ENCODE peak calls at places on chromosomes 3 and 15, in five cellular contexts. Z is Panc1, D is HFF-Myc, Q is dorsolateral prefrontal cortex, S is AG10803. M is an unnamed sample.

GRCh38 chr15:29433507-29433906 is 163.9 kb upstream of the NSMCE3 start:
- DNase-seq in Z (no peak), D (no peak), Q (no peak), S (no peak), M (no peak)

GRCh38 chr15:99180287-99180962 is 69.0 kb downstream of the TTC23 start:
- DNase-seq in Z (no peak), D (no peak), Q (no peak), S (no peak), M (no peak)

GRCh38 chr3:187750041-187750512 is 4.8 kb upstream of the BCL6 start:
- DNase-seq in Z (no peak), D (no peak), Q (no peak), S (no peak), M (peak)

GRCh38 chr3:156997351-156997750 is 162.6 kb downstream of the CCNL1 start:
- DNase-seq in Z (no peak), D (peak), Q (no peak), S (peak), M (no peak)

GRCh38 chr3:23999012-23999641 is 54.0 kb downstream of the NR1D2 start:
- DNase-seq in Z (peak), D (peak), Q (peak), S (peak), M (peak)

GRCh38 chr3:8443829-8444791 is 57.5 kb upstream of the LMCD1 start:
- DNase-seq in Z (peak), D (peak), Q (peak), S (peak), M (peak)

GRCh38 chr3:172217877-172218276 is 178.5 kb downstream of the FNDC3B start:
- DNase-seq in Z (no peak), D (no peak), Q (no peak), S (peak), M (no peak)

GRCh38 chr15:61315471-61315870 is 86.4 kb upstream of the RORA start:
- DNase-seq in Z (no peak), D (no peak), Q (no peak), S (no peak), M (no peak)

GRCh38 chr3:120239644-120240043 is 45.4 kb downstream of the GPR156 start:
- DNase-seq in Z (no peak), D (no peak), Q (no peak), S (no peak), M (no peak)

GRCh38 chr3:146574173-146574572 is 29.8 kb upstream of the PLSCR1 start:
- DNase-seq in Z (no peak), D (no peak), Q (no peak), S (no peak), M (no peak)

GRCh38 chr3:88061749-88062148 is 2.7 kb downstream of the ZNF654 start:
- DNase-seq in Z (no peak), D (no peak), Q (no peak), S (no peak), M (no peak)

GRCh38 chr3:9339750-9340449 is 23.0 kb upstream of the THUMPD3 start:
- DNase-seq in Z (no peak), D (no peak), Q (no peak), S (peak), M (no peak)

GRCh38 chr3:154430014-154430413 is at the start of gene GPR149:
- DNase-seq in Z (no peak), D (no peak), Q (no peak), S (peak), M (no peak)

GRCh38 chr3:30673425-30674341 is 67.3 kb downstream of the TGFBR2 start:
- DNase-seq in Z (no peak), D (no peak), Q (no peak), S (no peak), M (no peak)

GRCh38 chr3:194296448-194296831 is 54.7 kb downstream of the CPN2 start:
- DNase-seq in Z (no peak), D (no peak), Q (no peak), S (peak), M (no peak)

GRCh38 chr3:133673746-133674145 is 12.0 kb upstream of the TOPBP1 start:
- DNase-seq in Z (no peak), D (no peak), Q (no peak), S (no peak), M (no peak)

GRCh38 chr3:50388021-50388719 is 28.8 kb upstream of the TMEM115 start:
- DNase-seq in Z (no peak), D (no peak), Q (no peak), S (no peak), M (no peak)

GRCh38 chr15:88805031-88805780 is 2.0 kb downstream of the ACAN start:
- DNase-seq in Z (no peak), D (no peak), Q (no peak), S (no peak), M (no peak)

GRCh38 chr15:82040862-82041261 is 5.0 kb downstream of the MEX3B start:
- DNase-seq in Z (no peak), D (no peak), Q (no peak), S (no peak), M (peak)

GRCh38 chr15:64909546-64909945 is 2.2 kb upstream of the ANKDD1A start:
- DNase-seq in Z (no peak), D (no peak), Q (no peak), S (no peak), M (no peak)

GRCh38 chr15:39054128-39054732 is 489.6 kb upstream of the RASGRP1 start:
- DNase-seq in Z (no peak), D (no peak), Q (no peak), S (no peak), M (no peak)

GRCh38 chr15:89177116-89177515 is 44.3 kb downstream of the RLBP1 start:
- DNase-seq in Z (no peak), D (no peak), Q (no peak), S (no peak), M (no peak)

GRCh38 chr3:190120161-190121060 is at the start of gene P3H2:
- DNase-seq in Z (no peak), D (peak), Q (peak), S (peak), M (peak)

GRCh38 chr3:14640157-14640562 is 11.4 kb upstream of the CCDC174 start:
- DNase-seq in Z (no peak), D (no peak), Q (no peak), S (no peak), M (no peak)

GRCh38 chr3:194422188-194422587 is 23.1 kb upstream of the GP5 start:
- DNase-seq in Z (no peak), D (no peak), Q (no peak), S (peak), M (no peak)

GRCh38 chr3:169812124-169812843 is 386 bp upstream of the LRRIQ4 start:
- DNase-seq in Z (no peak), D (no peak), Q (peak), S (peak), M (no peak)

GRCh38 chr3:169815590-169816150 is 3.0 kb upstream of the LRRC34 start:
- DNase-seq in Z (no peak), D (no peak), Q (no peak), S (no peak), M (no peak)

GRCh38 chr3:169812844-169813677 is at the start of the genes LRRC34 and LRRIQ4:
- DNase-seq in Z (no peak), D (peak), Q (peak), S (peak), M (no peak)

GRCh38 chr3:169811606-169812123 is 1.0 kb upstream of the LRRIQ4 start:
- DNase-seq in Z (no peak), D (peak), Q (no peak), S (peak), M (no peak)

GRCh38 chr3:169813757-169814517 is 1.2 kb upstream of the LRRC34 start:
- DNase-seq in Z (no peak), D (no peak), Q (no peak), S (no peak), M (no peak)
- TF ChIP-seq CTCF in Z (peak), D (peak), Q (no peak), S (peak), M (no peak)

GRCh38 chr3:79378064-79378463 is 389.7 kb downstream of the ROBO1 start:
- DNase-seq in Z (no peak), D (no peak), Q (no peak), S (no peak), M (peak)

GRCh38 chr3:79383402-79384012 is 384.3 kb downstream of the ROBO1 start:
- DNase-seq in Z (no peak), D (peak), Q (no peak), S (peak), M (no peak)

GRCh38 chr3:79385211-79385610 is 382.6 kb downstream of the ROBO1 start:
- DNase-seq in Z (no peak), D (no peak), Q (no peak), S (no peak), M (no peak)

GRCh38 chr3:79380581-79380980 is 387.2 kb downstream of the ROBO1 start:
- DNase-seq in Z (no peak), D (peak), Q (no peak), S (no peak), M (no peak)
- H3K4me3 ChIP-seq in Z (no peak), D (no peak), Q (no peak), S (no peak), M (no peak)

GRCh38 chr3:57434041-57434440 is 110.1 kb downstream of the DNAH12 start:
- DNase-seq in Z (no peak), D (peak), Q (no peak), S (peak), M (peak)
- TF ChIP-seq CTCF in Z (peak), D (peak), Q (no peak), S (peak), M (peak)

DNA sequence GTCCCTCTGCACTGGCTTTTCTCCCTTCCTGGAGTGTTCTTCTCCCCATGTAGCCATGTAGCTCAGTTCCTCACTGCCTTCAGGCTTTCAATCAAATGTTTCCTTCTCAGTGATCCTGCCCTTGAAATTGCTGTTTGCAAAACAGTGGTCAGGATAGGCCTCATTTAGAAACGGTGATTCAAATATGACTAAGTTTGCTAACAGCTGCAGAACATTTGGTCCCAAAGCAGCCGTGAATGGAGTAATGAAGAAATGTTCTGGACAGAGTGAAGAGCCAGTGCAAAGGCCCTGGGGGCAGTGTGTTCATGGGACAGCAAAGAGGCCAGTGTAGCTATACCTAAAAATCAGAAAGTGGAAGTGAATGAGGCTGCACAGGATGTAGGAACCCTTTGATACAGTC is 223.4 kb downstream of the FEZF2 start:
- DNase-seq in Z (no peak), D (peak), Q (no peak), S (peak), M (no peak)
- H3K4me3 ChIP-seq in Z (no peak), D (no peak), Q (no peak), S (no peak), M (no peak)

GRCh38 chr3:149397528-149397927 is 20.1 kb upstream of the TM4SF1 start:
- DNase-seq in Z (no peak), D (no peak), Q (no peak), S (no peak), M (no peak)
- TF ChIP-seq CTCF in Z (no peak), D (no peak), Q (no peak), S (no peak), M (no peak)

DNA sequence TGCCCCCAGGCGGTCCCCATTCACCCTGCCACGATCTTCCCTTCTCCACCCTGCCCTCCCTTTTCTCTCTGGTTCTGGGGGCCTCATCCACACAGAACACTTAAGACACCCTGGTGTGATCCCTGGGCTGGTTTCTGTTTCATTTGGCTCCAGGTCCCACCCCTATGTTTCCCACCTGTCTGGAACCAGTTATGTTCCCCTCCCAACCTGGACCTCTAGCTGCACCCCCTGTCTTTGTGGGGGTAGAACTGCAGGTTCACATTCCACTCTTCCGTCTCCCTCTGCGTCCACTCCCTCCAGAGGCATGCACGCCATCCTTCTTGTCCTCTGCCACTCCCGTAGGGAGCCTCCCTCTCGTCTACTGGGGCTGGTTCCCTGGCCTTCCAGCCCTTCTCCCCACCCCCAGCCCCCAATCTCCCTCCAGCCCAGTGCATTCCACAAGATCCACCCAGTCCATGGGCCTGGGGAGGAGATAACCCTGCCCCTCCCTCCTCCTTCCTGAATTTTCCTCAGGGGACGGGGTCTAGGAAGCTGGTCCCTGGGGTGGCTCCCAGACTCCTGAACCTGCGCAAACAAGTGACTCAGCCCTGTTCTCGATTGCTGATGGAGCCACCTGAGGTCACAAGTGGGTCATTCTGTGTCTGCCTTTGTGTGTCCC is 73.8 kb downstream of the ABTB1 start:
- DNase-seq in Z (no peak), D (no peak), Q (no peak), S (no peak), M (no peak)
- H3K4me3 ChIP-seq in Z (no peak), D (no peak), Q (no peak), S (no peak), M (no peak)